ENCODE peak calls at places on chromosomes 2 and 18, in eight cellular contexts. C, B, Y, U, S, A, Z and L are unnamed samples.
A peak's percentile ranks its signal among the peaks of the same experiment; 100 is the strongest.

GRCh38 chr2:237060518-237061312 is 25.0 kb upstream of the COPS8 start:
- DNase-seq in C (peak; percentile 77), B (peak; percentile 9), Y (peak; percentile 60), U (peak; percentile 83), S (peak; percentile 48), A (peak; percentile 45), Z (no peak), L (peak; percentile 78)

GRCh38 chr2:20651731-20652099 is 817 bp upstream of the HS1BP3 start:
- DNase-seq in C (no peak), B (no peak), Y (no peak), U (no peak), S (no peak), A (no peak), Z (no peak), L (no peak)

GRCh38 chr2:26126091-26126490 is 46.8 kb upstream of the GAREM2 start:
- DNase-seq in C (no peak), B (no peak), Y (no peak), U (no peak), S (no peak), A (no peak), Z (no peak), L (no peak)

GRCh38 chr2:218024336-218024735 is 21.5 kb upstream of the TNS1 start:
- DNase-seq in C (no peak), B (no peak), Y (peak; percentile 5), U (no peak), S (no peak), A (no peak), Z (no peak), L (no peak)

GRCh38 chr18:68215931-68216330 is 499.0 kb downstream of the TMX3 start:
- DNase-seq in C (no peak), B (no peak), Y (no peak), U (peak; percentile 25), S (no peak), A (peak; percentile 18), Z (no peak), L (no peak)

GRCh38 chr2:18473241-18473841 is 87.1 kb downstream of the RDH14 start:
- DNase-seq in C (no peak), B (no peak), Y (no peak), U (peak; percentile 78), S (no peak), A (no peak), Z (no peak), L (no peak)

GRCh38 chr2:36798724-36799123 is 102.2 kb downstream of the VIT start:
- DNase-seq in C (no peak), B (no peak), Y (no peak), U (no peak), S (no peak), A (no peak), Z (no peak), L (no peak)

GRCh38 chr2:231764752-231765151 is 16.3 kb downstream of the PDE6D start:
- DNase-seq in C (no peak), B (no peak), Y (no peak), U (no peak), S (no peak), A (no peak), Z (no peak), L (no peak)

GRCh38 chr18:48222118-48222517 is 187.1 kb downstream of the ZBTB7C start:
- DNase-seq in C (no peak), B (peak; percentile 9), Y (peak; percentile 37), U (peak; percentile 81), S (no peak), A (no peak), Z (no peak), L (no peak)

GRCh38 chr2:47784349-47784851 is 1.5 kb downstream of the MSH6 start:
- DNase-seq in C (peak; percentile 42), B (no peak), Y (no peak), U (peak; percentile 32), S (no peak), A (no peak), Z (no peak), L (no peak)

GRCh38 chr18:74196220-74197119 is 48.1 kb downstream of the TIMM21 start:
- DNase-seq in C (peak; percentile 78), B (peak; percentile 68), Y (peak; percentile 51), U (peak; percentile 85), S (peak; percentile 42), A (peak; percentile 70), Z (no peak), L (no peak)

GRCh38 chr2:23916727-23917458 is 10.0 kb downstream of the ATAD2B start:
- DNase-seq in C (no peak), B (peak; percentile 9), Y (no peak), U (no peak), S (no peak), A (no peak), Z (no peak), L (no peak)

GRCh38 chr2:55809875-55810620 is 113.5 kb downstream of the EFEMP1 start:
- DNase-seq in C (no peak), B (no peak), Y (no peak), U (peak; percentile 88), S (no peak), A (no peak), Z (peak; percentile 25), L (peak; percentile 69)

GRCh38 chr2:3149441-3150217 is 228.0 kb downstream of the EIPR1 start:
- DNase-seq in C (no peak), B (no peak), Y (no peak), U (no peak), S (no peak), A (no peak), Z (no peak), L (no peak)

GRCh38 chr2:206418968-206419367 is 24.4 kb upstream of the ADAM23 start:
- DNase-seq in C (no peak), B (no peak), Y (no peak), U (no peak), S (no peak), A (no peak), Z (no peak), L (no peak)

GRCh38 chr2:137221797-137222492 is 456.6 kb downstream of the THSD7B start:
- DNase-seq in C (no peak), B (no peak), Y (no peak), U (no peak), S (no peak), A (no peak), Z (no peak), L (no peak)

DNA sequence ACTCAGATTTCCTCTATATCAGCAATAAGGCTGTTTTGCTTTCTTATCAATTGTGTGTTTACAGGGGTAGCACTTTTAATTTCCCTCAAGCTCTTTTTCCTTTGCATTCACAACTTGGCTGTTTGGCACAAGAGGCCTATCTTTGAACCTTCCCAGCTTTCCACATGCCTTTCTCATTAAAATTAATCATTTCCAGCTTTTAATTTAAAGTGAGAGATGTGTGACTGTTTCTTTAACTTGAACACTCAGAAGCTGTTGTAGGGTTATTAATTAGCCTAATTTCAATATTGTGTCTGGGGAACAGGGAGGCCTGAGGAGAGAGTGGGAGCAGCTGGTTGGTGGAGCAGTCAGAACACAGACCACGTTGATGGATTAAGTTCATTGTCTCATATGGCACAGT is 4.7 kb downstream of the ASB1 start:
- DNase-seq in C (no peak), B (no peak), Y (no peak), U (no peak), S (no peak), A (no peak), Z (no peak), L (no peak)
- H3K4me1 ChIP-seq in C (peaks cover 6% of the 10 kb centered on the region), B (peaks cover 28% of the 10 kb centered on the region), Y (peaks cover 24% of the 10 kb centered on the region), U (peaks cover 5% of the 10 kb centered on the region), S (peaks cover 9% of the 10 kb centered on the region), A (peaks cover 9% of the 10 kb centered on the region), Z (peaks cover 21% of the 10 kb centered on the region), L (no peaks in the 10 kb centered on the region)

GRCh38 chr18:23551978-23552377 is 34.3 kb downstream of the NPC1 start:
- DNase-seq in C (no peak), B (no peak), Y (no peak), U (no peak), S (no peak), A (no peak), Z (no peak), L (no peak)
- H3K36me3 ChIP-seq in C (peaks cover 19% of the 10 kb centered on the region), B (peaks cover 62% of the 10 kb centered on the region), Y (peaks cover 19% of the 10 kb centered on the region), U (peaks cover 23% of the 10 kb centered on the region), S (peaks cover 41% of the 10 kb centered on the region), A (peaks cover 4% of the 10 kb centered on the region), Z (peaks cover 98% of the 10 kb centered on the region), L (peaks cover 70% of the 10 kb centered on the region)

GRCh38 chr2:197248623-197249022 is 62.0 kb downstream of the ANKRD44 start:
- DNase-seq in C (no peak), B (no peak), Y (no peak), U (peak; percentile 54), S (no peak), A (no peak), Z (no peak), L (no peak)

GRCh38 chr2:197246405-197246804 is 64.2 kb downstream of the ANKRD44 start:
- DNase-seq in C (no peak), B (no peak), Y (no peak), U (no peak), S (no peak), A (no peak), Z (no peak), L (no peak)

GRCh38 chr2:197249771-197250397 is 60.7 kb downstream of the ANKRD44 start:
- DNase-seq in C (no peak), B (no peak), Y (no peak), U (no peak), S (no peak), A (no peak), Z (no peak), L (no peak)

GRCh38 chr2:197247083-197247482 is 63.5 kb downstream of the ANKRD44 start:
- DNase-seq in C (no peak), B (no peak), Y (no peak), U (no peak), S (no peak), A (no peak), Z (no peak), L (no peak)

GRCh38 chr2:197248001-197248401 is 62.6 kb downstream of the ANKRD44 start:
- DNase-seq in C (no peak), B (no peak), Y (no peak), U (no peak), S (no peak), A (no peak), Z (no peak), L (no peak)
- H3K4me1 ChIP-seq in C (no peaks in the 10 kb centered on the region), B (peaks cover 92% of the 10 kb centered on the region), Y (no peaks in the 10 kb centered on the region), U (no peaks in the 10 kb centered on the region), S (no peaks in the 10 kb centered on the region), A (no peaks in the 10 kb centered on the region), Z (no peaks in the 10 kb centered on the region), L (no peaks in the 10 kb centered on the region)

GRCh38 chr2:200263279-200263678 is 43.2 kb upstream of the SPATS2L start:
- DNase-seq in C (no peak), B (no peak), Y (no peak), U (no peak), S (no peak), A (no peak), Z (no peak), L (no peak)

GRCh38 chr2:200267350-200267749 is 39.1 kb upstream of the SPATS2L start:
- DNase-seq in C (no peak), B (no peak), Y (no peak), U (no peak), S (no peak), A (no peak), Z (no peak), L (no peak)

GRCh38 chr2:200266406-200266805 is 40.1 kb upstream of the SPATS2L start:
- DNase-seq in C (no peak), B (no peak), Y (no peak), U (no peak), S (no peak), A (no peak), Z (no peak), L (no peak)

GRCh38 chr2:200262047-200262446 is 44.4 kb upstream of the SPATS2L start:
- DNase-seq in C (no peak), B (no peak), Y (no peak), U (no peak), S (no peak), A (no peak), Z (no peak), L (no peak)

GRCh38 chr2:200264631-200265030 is 41.9 kb upstream of the SPATS2L start:
- DNase-seq in C (no peak), B (no peak), Y (no peak), U (no peak), S (no peak), A (no peak), Z (no peak), L (no peak)
- H3K36me3 ChIP-seq in C (no peaks in the 10 kb centered on the region), B (no peaks in the 10 kb centered on the region), Y (no peaks in the 10 kb centered on the region), U (no peaks in the 10 kb centered on the region), S (no peaks in the 10 kb centered on the region), A (no peaks in the 10 kb centered on the region), Z (no peaks in the 10 kb centered on the region), L (no peaks in the 10 kb centered on the region)